ENCODE peak calls at places on chromosome X, in four cellular contexts. G is iPS DF 19.7, R is NCI-H1105, J is transverse colon. B is an unnamed sample.

GRCh38 chrX:133648594-133648993 is 233.3 kb upstream of the GPC4 start:
- DNase-seq in G (no peak), R (no peak), J (no peak), B (no peak)

GRCh38 chrX:71017396-71017939 is 50.7 kb downstream of the SNX12 start:
- DNase-seq in G (no peak), R (no peak), J (no peak), B (no peak)

GRCh38 chrX:154373340-154374306 is 811 bp downstream of the FLNA start:
- DNase-seq in G (no peak), R (peak), J (peak), B (no peak)

GRCh38 chrX:23811135-23811781 is 28.3 kb downstream of the SAT1 start:
- DNase-seq in G (no peak), R (no peak), J (no peak), B (no peak)

GRCh38 chrX:30665471-30665870 is 12.2 kb downstream of the GK start:
- DNase-seq in G (no peak), R (no peak), J (no peak), B (no peak)

GRCh38 chrX:63658920-63659319 is 126.1 kb downstream of the ARHGEF9 start:
- DNase-seq in G (no peak), R (no peak), J (no peak), B (no peak)

GRCh38 chrX:19747672-19748610 is 139.5 kb downstream of the SH3KBP1 start:
- DNase-seq in G (no peak), R (no peak), J (peak), B (peak)

GRCh38 chrX:116239944-116240391 is 69.4 kb downstream of the AGTR2 start:
- DNase-seq in G (no peak), R (peak), J (no peak), B (no peak)

GRCh38 chrX:106802388-106803275 is at the start of gene TBC1D8B:
- DNase-seq in G (peak), R (peak), J (peak), B (no peak)

GRCh38 chrX:70088791-70089190 is 26.5 kb downstream of the OTUD6A start:
- DNase-seq in G (no peak), R (no peak), J (no peak), B (no peak)

GRCh38 chrX:13366698-13367097 is 46.8 kb upstream of the ATXN3L start:
- DNase-seq in G (no peak), R (no peak), J (no peak), B (no peak)

GRCh38 chrX:154517101-154517781 is 1.2 kb upstream of the FAM3A start:
- DNase-seq in G (no peak), R (no peak), J (peak), B (no peak)

GRCh38 chrX:2162695-2163094 is 338.1 kb downstream of the DHRSX start:
- DNase-seq in G (no peak), R (no peak), J (no peak), B (no peak)

GRCh38 chrX:22116585-22117546 is 84.7 kb downstream of the PHEX start:
- DNase-seq in G (no peak), R (no peak), J (no peak), B (no peak)

GRCh38 chrX:19540076-19540475 is 24.8 kb upstream of the MAP3K15 start:
- DNase-seq in G (no peak), R (no peak), J (no peak), B (no peak)

GRCh38 chrX:793216-793770 is 162.7 kb downstream of the SHOX start:
- DNase-seq in G (no peak), R (no peak), J (no peak), B (no peak)

GRCh38 chrX:39900788-39901170 is 197.0 kb downstream of the BCOR start:
- DNase-seq in G (no peak), R (no peak), J (no peak), B (no peak)

GRCh38 chrX:75155830-75156525 is at the start of gene ABCB7:
- DNase-seq in G (peak), R (peak), J (peak), B (peak)

GRCh38 chrX:17564689-17565409 is 172.4 kb upstream of the SCML1 start:
- DNase-seq in G (no peak), R (no peak), J (no peak), B (no peak)

GRCh38 chrX:7985568-7985967 is 58.4 kb upstream of the PNPLA4 start:
- DNase-seq in G (no peak), R (no peak), J (no peak), B (no peak)

GRCh38 chrX:11406109-11406755 is 113.0 kb downstream of the AMELX start:
- DNase-seq in G (no peak), R (no peak), J (no peak), B (no peak)

GRCh38 chrX:154396948-154397887 is 959 bp upstream of the RPL10 start:
- DNase-seq in G (no peak), R (peak), J (peak), B (peak)